ENCODE peak calls at places on chromosomes 2 and 18, in nine cellular contexts. A is spleen, T is kidney, J is upper lobe of right lung, Z is osteoblast, R is small intestine, F is pancreas, L is mesendoderm, Y is GM23248. O is an unnamed sample. For H3K4me1, the result is how much of the 10 kb centered on the place peaks cover.

GRCh38 chr18:28123401-28124030 is 53.4 kb downstream of the CDH2 start:
- DNase-seq in T (no peak), Y (peak), A (no peak), F (no peak), J (no peak), L (no peak), Z (no peak), R (no peak), O (peak)

GRCh38 chr2:197515277-197515797 is 529 bp upstream of the MOB4 start:
- DNase-seq in L (no peak), A (no peak), R (no peak), J (no peak), Y (no peak), F (no peak), Z (no peak), T (no peak), O (no peak)

GRCh38 chr2:176020400-176020799 is 18.3 kb upstream of the LNPK start:
- DNase-seq in J (no peak), A (no peak), T (no peak), L (no peak), Y (no peak), R (no peak), Z (no peak), F (no peak), O (no peak)

GRCh38 chr18:39448942-39449341 is 1883.3 kb upstream of the CELF4 start:
- DNase-seq in R (no peak), F (no peak), Y (peak), L (no peak), A (no peak), Z (no peak), T (no peak), J (no peak), O (no peak)

GRCh38 chr2:61426267-61426897 is 44.5 kb downstream of the USP34 start:
- DNase-seq in J (peak), R (peak), Y (peak), Z (no peak), L (peak), F (peak), T (no peak), A (peak), O (peak)

GRCh38 chr2:109230980-109231420 is 102.0 kb downstream of the SH3RF3 start:
- DNase-seq in F (no peak), J (peak), Z (no peak), Y (peak), R (no peak), L (no peak), T (no peak), A (no peak), O (no peak)

GRCh38 chr18:23114171-23114881 is 21.0 kb upstream of the CABLES1 start:
- DNase-seq in L (no peak), Y (peak), A (no peak), Z (no peak), J (peak), R (peak), T (no peak), F (peak), O (peak)

GRCh38 chr2:233056961-233057605 is 3.1 kb upstream of the INPP5D start:
- DNase-seq in L (no peak), F (no peak), Z (peak), T (no peak), A (peak), R (no peak), Y (no peak), J (peak), O (no peak)

GRCh38 chr18:74468547-74469014 is 11.5 kb upstream of the DIPK1C start:
- DNase-seq in Y (peak), A (no peak), L (no peak), Z (no peak), F (no peak), R (no peak), J (no peak), T (no peak), O (no peak)

GRCh38 chr18:47730795-47731194 is 199.7 kb downstream of the SMAD2 start:
- DNase-seq in T (no peak), L (peak), Z (no peak), A (peak), R (no peak), J (no peak), F (no peak), Y (peak), O (no peak)

GRCh38 chr2:150485871-150486538 is 1.5 kb downstream of the RND3 start:
- DNase-seq in R (peak), A (peak), F (peak), Y (peak), Z (peak), L (peak), T (peak), J (peak), O (no peak)

GRCh38 chr18:24333116-24333515 is 64.5 kb downstream of the OSBPL1A start:
- DNase-seq in F (no peak), T (no peak), R (no peak), L (no peak), Y (peak), J (no peak), A (no peak), Z (no peak), O (no peak)

GRCh38 chr2:173963817-173964564 is 1.2 kb downstream of the SP3 start:
- DNase-seq in L (peak), Y (peak), T (peak), R (peak), J (peak), Z (peak), A (peak), F (peak), O (peak)

GRCh38 chr2:212264227-212264626 is 274.4 kb downstream of the ERBB4 start:
- DNase-seq in Z (no peak), R (no peak), T (no peak), F (no peak), A (no peak), L (no peak), J (no peak), Y (no peak), O (no peak)

GRCh38 chr2:8152392-8153257 is 529.2 kb upstream of the ID2 start:
- DNase-seq in F (no peak), A (no peak), R (no peak), L (no peak), T (no peak), Z (no peak), Y (no peak), J (no peak), O (no peak)

GRCh38 chr18:62954341-62954740 is 239.0 kb downstream of the PHLPP1 start:
- DNase-seq in Z (no peak), T (no peak), A (no peak), F (no peak), Y (no peak), J (no peak), L (no peak), R (no peak), O (no peak)

GRCh38 chr2:234162876-234163275 is 112.4 kb downstream of the SPP2 start:
- DNase-seq in L (no peak), Z (no peak), F (no peak), R (no peak), Y (no peak), J (no peak), A (no peak), T (no peak), O (no peak)

GRCh38 chr18:26504831-26505230 is 43.5 kb downstream of the KCTD1 start:
- DNase-seq in T (no peak), A (no peak), Y (no peak), L (no peak), F (peak), Z (no peak), J (no peak), R (no peak), O (no peak)

GRCh38 chr18:36772339-36772738 is 56.5 kb downstream of the TPGS2 start:
- DNase-seq in Z (peak), F (no peak), L (no peak), T (no peak), J (no peak), Y (peak), R (no peak), A (no peak), O (no peak)

GRCh38 chr2:54457326-54458023 is 1.3 kb downstream of the SPTBN1 start:
- DNase-seq in Z (peak), T (peak), R (no peak), F (no peak), J (peak), A (peak), L (peak), Y (peak), O (peak)

GRCh38 chr2:98825858-98826257 is 94.9 kb upstream of the MGAT4A start:
- DNase-seq in Y (no peak), J (no peak), L (no peak), T (no peak), F (no peak), Z (no peak), R (no peak), A (no peak), O (no peak)
- H3K4me1 ChIP-seq in Y (under half), J (under half), L (under half), T (under half), F (under half), Z (under half), R (under half), A (under half), O (under half)

GRCh38 chr18:70181015-70181414 is 24.5 kb downstream of the RTTN start:
- DNase-seq in Z (no peak), T (no peak), Y (peak), L (peak), R (no peak), A (no peak), J (no peak), F (no peak), O (no peak)

GRCh38 chr18:70182548-70182947 is 22.9 kb downstream of the RTTN start:
- DNase-seq in T (no peak), F (no peak), Z (no peak), J (no peak), R (no peak), A (no peak), L (no peak), Y (peak), O (no peak)

GRCh38 chr18:70183441-70183840 is 22.0 kb downstream of the RTTN start:
- DNase-seq in J (no peak), F (no peak), A (no peak), R (no peak), T (no peak), L (no peak), Y (no peak), Z (no peak), O (no peak)

GRCh38 chr18:70176537-70176936 is 28.9 kb downstream of the RTTN start:
- DNase-seq in F (no peak), R (no peak), Y (no peak), T (no peak), L (no peak), A (no peak), Z (no peak), J (no peak), O (no peak)

DNA sequence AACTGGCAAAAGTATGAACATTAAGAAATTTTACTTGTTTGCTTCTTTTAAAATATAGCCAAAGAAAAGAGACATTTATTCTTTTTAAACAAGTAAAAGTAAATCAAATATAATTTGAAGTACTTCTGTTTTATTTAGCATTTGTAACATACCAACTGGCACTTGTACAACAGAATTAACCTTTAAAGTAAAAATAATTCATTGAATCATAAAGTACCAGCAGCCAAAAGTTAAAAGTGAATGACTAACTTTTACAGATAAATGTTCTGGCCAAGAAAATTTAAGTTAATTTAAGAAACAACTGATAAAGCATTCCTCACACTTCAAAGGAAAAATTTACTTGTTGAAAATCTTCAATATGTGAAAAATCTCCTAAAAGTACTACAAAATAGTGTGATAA is 23.8 kb downstream of the RTTN start:
- DNase-seq in A (no peak), R (no peak), L (no peak), J (no peak), Z (no peak), F (no peak), T (no peak), Y (peak), O (no peak)
- H3K4me1 ChIP-seq in A (under half), R (under half), L (under half), J (under half), Z (under half), F (under half), T (under half), Y (under half), O (under half)

GRCh38 chr2:152446213-152446612 is 111.2 kb downstream of the FMNL2 start:
- DNase-seq in T (no peak), L (no peak), R (no peak), F (no peak), Y (no peak), J (no peak), Z (no peak), A (no peak), O (no peak)
- H3K4me1 ChIP-seq in T (under half), L (under half), R (under half), F (under half), Y (under half), J (under half), Z (under half), A (under half), O (under half)

GRCh38 chr2:237695201-237695780 is 67.9 kb downstream of the LRRFIP1 start:
- DNase-seq in L (no peak), Z (peak), R (peak), A (no peak), J (no peak), T (no peak), Y (peak), F (no peak), O (no peak)
- H3K4me1 ChIP-seq in L (under half), Z (under half), R (under half), A (half or more), J (half or more), T (under half), Y (under half), F (under half), O (under half)

GRCh38 chr2:203711399-203711798 is 5.0 kb downstream of the CD28 start:
- DNase-seq in L (no peak), A (no peak), R (no peak), J (no peak), F (no peak), Y (no peak), Z (no peak), T (no peak), O (no peak)
- H3K4me1 ChIP-seq in L (under half), A (under half), R (under half), J (under half), F (under half), Y (under half), Z (under half), T (under half), O (under half)